ENCODE peak calls at places on chromosomes 12 and 14, in seven cellular contexts. One of them, this sample, is unnamed.

GRCh38 chr12:53518381-53518780 is 11.1 kb upstream of the NPFF start:
- DNase-seq in hepatocyte: no peak
- DNase-seq in GM23338: no peak
- DNase-seq in fibroblast of lung: peak; percentile 36
- DNase-seq in mammary epithelial cell: no peak
- DNase-seq in HepG2: no peak
- DNase-seq in HCT116: no peak
- DNase-seq in this sample: no peak

GRCh38 chr14:98931911-98932310 is 340.1 kb downstream of the BCL11B start:
- DNase-seq in fibroblast of lung: no peak
- DNase-seq in GM23338: no peak
- DNase-seq in mammary epithelial cell: no peak
- DNase-seq in hepatocyte: no peak
- DNase-seq in HCT116: no peak
- DNase-seq in HepG2: no peak
- DNase-seq in this sample: no peak

GRCh38 chr14:58272589-58273372 is 25.6 kb upstream of the ARID4A start:
- DNase-seq in mammary epithelial cell: no peak
- DNase-seq in hepatocyte: peak; percentile 72
- DNase-seq in GM23338: peak; percentile 24
- DNase-seq in HepG2: peak; percentile 98
- DNase-seq in fibroblast of lung: peak; percentile 36
- DNase-seq in HCT116: no peak
- DNase-seq in this sample: no peak

GRCh38 chr12:188910-189621 is 24.9 kb downstream of the SLC6A12 start:
- DNase-seq in HepG2: no peak
- DNase-seq in fibroblast of lung: peak; percentile 47
- DNase-seq in HCT116: no peak
- DNase-seq in mammary epithelial cell: no peak
- DNase-seq in hepatocyte: peak; percentile 91
- DNase-seq in GM23338: peak; percentile 89
- DNase-seq in this sample: peak; percentile 91

GRCh38 chr12:109291531-109292341 is 17.3 kb downstream of the FOXN4 start:
- DNase-seq in hepatocyte: peak; percentile 70
- DNase-seq in HepG2: no peak
- DNase-seq in HCT116: no peak
- DNase-seq in fibroblast of lung: peak; percentile 41
- DNase-seq in mammary epithelial cell: no peak
- DNase-seq in GM23338: peak; percentile 92
- DNase-seq in this sample: peak; percentile 96

GRCh38 chr12:121214855-121215745 is 5.2 kb downstream of the P2RX4 start:
- DNase-seq in HepG2: peak; percentile 38
- DNase-seq in hepatocyte: peak; percentile 89
- DNase-seq in fibroblast of lung: peak; percentile 87
- DNase-seq in mammary epithelial cell: peak; percentile 77
- DNase-seq in HCT116: peak; percentile 75
- DNase-seq in GM23338: no peak
- DNase-seq in this sample: no peak

GRCh38 chr14:90375934-90376333 is 20.9 kb upstream of the CALM1 start:
- DNase-seq in hepatocyte: no peak
- DNase-seq in GM23338: no peak
- DNase-seq in fibroblast of lung: no peak
- DNase-seq in HCT116: no peak
- DNase-seq in HepG2: no peak
- DNase-seq in mammary epithelial cell: peak; percentile 35
- DNase-seq in this sample: no peak

GRCh38 chr12:108193922-108194321 is 64.8 kb downstream of the WSCD2 start:
- DNase-seq in HepG2: peak; percentile 9
- DNase-seq in hepatocyte: peak; percentile 62
- DNase-seq in HCT116: peak; percentile 2
- DNase-seq in fibroblast of lung: no peak
- DNase-seq in mammary epithelial cell: no peak
- DNase-seq in GM23338: peak; percentile 74
- DNase-seq in this sample: peak; percentile 70

GRCh38 chr12:67515679-67516363 is 132.7 kb upstream of the DYRK2 start:
- DNase-seq in fibroblast of lung: peak; percentile 64
- DNase-seq in HCT116: no peak
- DNase-seq in GM23338: no peak
- DNase-seq in HepG2: no peak
- DNase-seq in mammary epithelial cell: no peak
- DNase-seq in hepatocyte: peak; percentile 13
- DNase-seq in this sample: no peak

GRCh38 chr12:107356266-107356936 is 263.1 kb upstream of the CRY1 start:
- DNase-seq in fibroblast of lung: peak; percentile 92
- DNase-seq in mammary epithelial cell: peak; percentile 79
- DNase-seq in HCT116: no peak
- DNase-seq in hepatocyte: peak; percentile 32
- DNase-seq in HepG2: peak; percentile 31
- DNase-seq in GM23338: no peak
- DNase-seq in this sample: no peak

GRCh38 chr14:68921049-68921448 is 58.1 kb downstream of the ACTN1 start:
- DNase-seq in HCT116: no peak
- DNase-seq in HepG2: no peak
- DNase-seq in fibroblast of lung: no peak
- DNase-seq in hepatocyte: no peak
- DNase-seq in mammary epithelial cell: no peak
- DNase-seq in GM23338: no peak
- DNase-seq in this sample: no peak

GRCh38 chr14:68922201-68922613 is 56.9 kb downstream of the ACTN1 start:
- DNase-seq in mammary epithelial cell: no peak
- DNase-seq in hepatocyte: no peak
- DNase-seq in fibroblast of lung: no peak
- DNase-seq in HepG2: no peak
- DNase-seq in HCT116: no peak
- DNase-seq in GM23338: no peak
- DNase-seq in this sample: no peak

GRCh38 chr14:68921666-68922065 is 57.4 kb downstream of the ACTN1 start:
- DNase-seq in fibroblast of lung: no peak
- DNase-seq in mammary epithelial cell: no peak
- DNase-seq in HepG2: peak; percentile 32
- DNase-seq in hepatocyte: no peak
- DNase-seq in HCT116: no peak
- DNase-seq in GM23338: peak; percentile 50
- DNase-seq in this sample: no peak

GRCh38 chr14:68918612-68919011 is 60.5 kb downstream of the ACTN1 start:
- DNase-seq in mammary epithelial cell: no peak
- DNase-seq in GM23338: no peak
- DNase-seq in fibroblast of lung: no peak
- DNase-seq in hepatocyte: no peak
- DNase-seq in HepG2: no peak
- DNase-seq in HCT116: no peak
- DNase-seq in this sample: no peak

GRCh38 chr14:68919129-68919927 is 59.8 kb downstream of the ACTN1 start:
- DNase-seq in fibroblast of lung: no peak
- DNase-seq in GM23338: no peak
- DNase-seq in mammary epithelial cell: no peak
- DNase-seq in HCT116: no peak
- DNase-seq in hepatocyte: no peak
- DNase-seq in HepG2: no peak
- DNase-seq in this sample: no peak
- H3K36me3 ChIP-seq in fibroblast of lung: peaks cover 39% of the 10 kb centered on the region
- H3K36me3 ChIP-seq in GM23338: peaks cover 14% of the 10 kb centered on the region
- H3K36me3 ChIP-seq in mammary epithelial cell: peaks cover 47% of the 10 kb centered on the region
- H3K36me3 ChIP-seq in HCT116: peaks cover 15% of the 10 kb centered on the region
- H3K36me3 ChIP-seq in hepatocyte: no peaks in the 10 kb centered on the region
- H3K36me3 ChIP-seq in HepG2: peaks cover 74% of the 10 kb centered on the region
- H3K36me3 ChIP-seq in this sample: no peaks in the 10 kb centered on the region

GRCh38 chr14:104934380-104934733 is 9.7 kb downstream of the PLD4 start:
- DNase-seq in HepG2: no peak
- DNase-seq in hepatocyte: no peak
- DNase-seq in fibroblast of lung: no peak
- DNase-seq in HCT116: no peak
- DNase-seq in GM23338: no peak
- DNase-seq in mammary epithelial cell: no peak
- DNase-seq in this sample: no peak

GRCh38 chr14:104931771-104932675 is 7.3 kb downstream of the PLD4 start:
- DNase-seq in GM23338: peak; percentile 57
- DNase-seq in HepG2: no peak
- DNase-seq in mammary epithelial cell: no peak
- DNase-seq in fibroblast of lung: peak; percentile 6
- DNase-seq in hepatocyte: no peak
- DNase-seq in HCT116: no peak
- DNase-seq in this sample: peak; percentile 45

GRCh38 chr14:104932676-104933631 is 8.3 kb downstream of the PLD4 start:
- DNase-seq in HCT116: peak; percentile 38
- DNase-seq in hepatocyte: peak; percentile 92
- DNase-seq in HepG2: peak; percentile 36
- DNase-seq in fibroblast of lung: peak; percentile 62
- DNase-seq in mammary epithelial cell: peak; percentile 68
- DNase-seq in GM23338: peak; percentile 87
- DNase-seq in this sample: peak; percentile 93

GRCh38 chr14:104935026-104935650 is 10.5 kb downstream of the PLD4 start:
- DNase-seq in fibroblast of lung: no peak
- DNase-seq in hepatocyte: no peak
- DNase-seq in mammary epithelial cell: peak; percentile 8
- DNase-seq in HCT116: no peak
- DNase-seq in HepG2: no peak
- DNase-seq in GM23338: no peak
- DNase-seq in this sample: no peak

DNA sequence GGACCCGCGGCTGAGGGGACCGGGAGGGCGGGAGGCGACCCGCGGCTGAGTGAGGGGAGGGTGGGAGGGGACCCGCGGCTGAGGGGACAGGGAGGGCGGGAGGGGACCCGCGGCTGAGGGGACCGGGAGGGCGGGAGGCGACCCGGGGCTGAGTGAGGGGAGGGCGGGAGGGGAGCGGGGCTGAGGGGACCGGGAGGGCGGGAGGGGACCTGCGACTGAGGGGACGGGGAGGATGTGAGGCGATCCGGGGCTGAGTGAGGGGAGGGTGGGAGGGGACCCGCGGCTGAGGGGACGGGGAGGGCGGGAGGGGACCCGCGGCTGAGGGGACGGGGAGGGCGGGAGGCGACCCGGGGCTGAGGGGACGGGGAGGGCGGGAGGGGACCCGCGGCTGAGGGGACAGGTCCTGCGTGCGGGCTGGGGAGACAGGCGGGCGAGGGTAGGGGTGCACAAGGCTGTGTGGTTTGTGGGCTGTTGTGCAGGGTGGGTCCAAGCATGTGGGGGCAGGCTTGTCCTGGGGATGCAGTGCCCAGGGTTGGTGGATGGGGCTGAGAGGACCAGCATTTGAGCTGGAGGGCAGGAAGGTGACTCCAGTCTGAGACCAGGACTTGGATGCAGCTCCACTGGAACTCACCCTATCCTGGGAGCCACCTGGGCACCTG is 9.2 kb downstream of the PLD4 start:
- DNase-seq in GM23338: peak; percentile 38
- DNase-seq in fibroblast of lung: no peak
- DNase-seq in HepG2: no peak
- DNase-seq in hepatocyte: no peak
- DNase-seq in mammary epithelial cell: no peak
- DNase-seq in HCT116: no peak
- DNase-seq in this sample: no peak
- TF ChIP-seq EZH2 in GM23338: no peak
- TF ChIP-seq EZH2 in fibroblast of lung: peak; percentile 69
- TF ChIP-seq EZH2 in HepG2: no peak
- TF ChIP-seq EZH2 in hepatocyte: no peak
- TF ChIP-seq EZH2 in mammary epithelial cell: no peak
- TF ChIP-seq EZH2 in HCT116: no peak
- TF ChIP-seq EZH2 in this sample: no peak

GRCh38 chr14:23074906-23075305 is 17.6 kb upstream of the CDH24 start:
- DNase-seq in HCT116: no peak
- DNase-seq in hepatocyte: no peak
- DNase-seq in fibroblast of lung: no peak
- DNase-seq in GM23338: no peak
- DNase-seq in mammary epithelial cell: no peak
- DNase-seq in HepG2: no peak
- DNase-seq in this sample: no peak
- H3K36me3 ChIP-seq in HCT116: peaks cover 48% of the 10 kb centered on the region
- H3K36me3 ChIP-seq in hepatocyte: no peaks in the 10 kb centered on the region
- H3K36me3 ChIP-seq in fibroblast of lung: peaks cover 18% of the 10 kb centered on the region
- H3K36me3 ChIP-seq in GM23338: peaks cover 56% of the 10 kb centered on the region
- H3K36me3 ChIP-seq in mammary epithelial cell: peaks cover 29% of the 10 kb centered on the region
- H3K36me3 ChIP-seq in HepG2: peaks cover 76% of the 10 kb centered on the region
- H3K36me3 ChIP-seq in this sample: peaks cover 22% of the 10 kb centered on the region

GRCh38 chr12:46380397-46380796 is 7.8 kb upstream of the SLC38A2 start:
- DNase-seq in fibroblast of lung: no peak
- DNase-seq in HCT116: no peak
- DNase-seq in GM23338: no peak
- DNase-seq in mammary epithelial cell: no peak
- DNase-seq in hepatocyte: no peak
- DNase-seq in HepG2: no peak
- DNase-seq in this sample: no peak
- TF ChIP-seq EZH2 in fibroblast of lung: no peak
- TF ChIP-seq EZH2 in HCT116: no peak
- TF ChIP-seq EZH2 in GM23338: no peak
- TF ChIP-seq EZH2 in mammary epithelial cell: no peak
- TF ChIP-seq EZH2 in hepatocyte: no peak
- TF ChIP-seq EZH2 in HepG2: no peak
- TF ChIP-seq EZH2 in this sample: no peak

GRCh38 chr12:31989571-31989970 is 30.4 kb downstream of the RESF1 start:
- DNase-seq in HCT116: no peak
- DNase-seq in fibroblast of lung: no peak
- DNase-seq in HepG2: no peak
- DNase-seq in GM23338: no peak
- DNase-seq in hepatocyte: no peak
- DNase-seq in mammary epithelial cell: no peak
- DNase-seq in this sample: no peak
- H3K36me3 ChIP-seq in HCT116: peaks cover 6% of the 10 kb centered on the region
- H3K36me3 ChIP-seq in fibroblast of lung: no peaks in the 10 kb centered on the region
- H3K36me3 ChIP-seq in HepG2: no peaks in the 10 kb centered on the region
- H3K36me3 ChIP-seq in GM23338: peaks cover 28% of the 10 kb centered on the region
- H3K36me3 ChIP-seq in hepatocyte: no peaks in the 10 kb centered on the region
- H3K36me3 ChIP-seq in mammary epithelial cell: no peaks in the 10 kb centered on the region
- H3K36me3 ChIP-seq in this sample: peaks cover 21% of the 10 kb centered on the region

GRCh38 chr14:101077511-101078074 is 174.1 kb upstream of the RTL1 start:
- DNase-seq in HepG2: no peak
- DNase-seq in GM23338: peak; percentile 82
- DNase-seq in mammary epithelial cell: no peak
- DNase-seq in HCT116: no peak
- DNase-seq in hepatocyte: peak; percentile 75
- DNase-seq in fibroblast of lung: peak; percentile 68
- DNase-seq in this sample: peak; percentile 53
- TF ChIP-seq EZH2 in HepG2: no peak
- TF ChIP-seq EZH2 in GM23338: no peak
- TF ChIP-seq EZH2 in mammary epithelial cell: no peak
- TF ChIP-seq EZH2 in HCT116: no peak
- TF ChIP-seq EZH2 in hepatocyte: no peak
- TF ChIP-seq EZH2 in fibroblast of lung: peak; percentile 35
- TF ChIP-seq EZH2 in this sample: peak; percentile 55

GRCh38 chr12:122537021-122537420 is 10.0 kb downstream of the KNTC1 start:
- DNase-seq in mammary epithelial cell: no peak
- DNase-seq in HCT116: no peak
- DNase-seq in fibroblast of lung: peak; percentile 44
- DNase-seq in GM23338: no peak
- DNase-seq in hepatocyte: no peak
- DNase-seq in HepG2: no peak
- DNase-seq in this sample: no peak

GRCh38 chr12:122533841-122534240 is 6.8 kb downstream of the KNTC1 start:
- DNase-seq in HCT116: no peak
- DNase-seq in HepG2: no peak
- DNase-seq in GM23338: no peak
- DNase-seq in hepatocyte: no peak
- DNase-seq in mammary epithelial cell: no peak
- DNase-seq in fibroblast of lung: peak; percentile 68
- DNase-seq in this sample: no peak

DNA sequence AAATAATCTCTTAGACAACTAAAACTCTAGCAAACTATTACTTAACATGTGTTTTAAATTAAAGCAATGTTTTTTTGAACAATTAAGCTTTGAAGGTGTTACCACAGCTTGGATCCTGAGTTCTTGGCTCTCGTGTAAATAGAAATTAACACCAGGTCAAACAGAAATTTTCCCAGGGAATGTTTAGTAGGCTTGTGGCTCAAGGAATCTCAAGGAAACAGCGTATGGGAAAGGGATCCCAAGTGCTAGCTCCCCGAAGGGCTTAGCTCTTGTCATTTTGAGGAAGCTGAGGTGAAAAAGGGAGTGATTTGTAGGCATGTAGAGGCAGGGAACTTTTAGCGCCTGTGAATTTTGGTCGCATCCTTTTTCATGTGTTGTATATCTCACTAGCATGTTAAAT is 11.4 kb downstream of the KNTC1 start:
- DNase-seq in GM23338: no peak
- DNase-seq in HCT116: no peak
- DNase-seq in mammary epithelial cell: no peak
- DNase-seq in hepatocyte: no peak
- DNase-seq in fibroblast of lung: no peak
- DNase-seq in HepG2: no peak
- DNase-seq in this sample: no peak
- H3K36me3 ChIP-seq in GM23338: peaks cover 38% of the 10 kb centered on the region
- H3K36me3 ChIP-seq in HCT116: peaks cover 12% of the 10 kb centered on the region
- H3K36me3 ChIP-seq in mammary epithelial cell: peaks cover 14% of the 10 kb centered on the region
- H3K36me3 ChIP-seq in hepatocyte: no peaks in the 10 kb centered on the region
- H3K36me3 ChIP-seq in fibroblast of lung: peaks cover 3% of the 10 kb centered on the region
- H3K36me3 ChIP-seq in HepG2: peaks cover 51% of the 10 kb centered on the region
- H3K36me3 ChIP-seq in this sample: peaks cover 6% of the 10 kb centered on the region

This sample was measured in neural progenitor cell.